ENCODE peak calls at places on chromosome 11, in ten cellular contexts. X is H9, R is hepatocyte, U is endothelial cell of umbilical vein, G is HepG2, L is A549, B is fibroblast of lung, A is IMR-90, C is OCI-LY7, I is PC-9. Q is an unnamed sample.
A peak's percentile ranks its signal among the peaks of the same experiment; 100 is the strongest.

GRCh38 chr11:65041206-65042035 is at the start of gene SAC3D1:
- DNase-seq in X (no peak), R (peak; percentile 75), U (peak; percentile 78), G (no peak), L (no peak), B (no peak), A (peak; percentile 17), C (peak; percentile 66), I (peak; percentile 54), Q (peak; percentile 83)

GRCh38 chr11:73308963-73309960 is 1.2 kb downstream of the ARHGEF17 start:
- DNase-seq in X (peak; percentile 90), R (peak; percentile 92), U (peak; percentile 92), G (peak; percentile 92), L (peak; percentile 88), B (peak; percentile 96), A (peak; percentile 96), C (no peak), I (peak; percentile 92), Q (no peak)

GRCh38 chr11:80173487-80174136 is 732.8 kb upstream of the TENM4 start:
- DNase-seq in X (no peak), R (no peak), U (no peak), G (no peak), L (no peak), B (no peak), A (no peak), C (no peak), I (no peak), Q (no peak)

GRCh38 chr11:73359930-73360742 is 16.1 kb upstream of the RELT start:
- DNase-seq in X (peak; percentile 80), R (peak; percentile 43), U (peak; percentile 36), G (peak; percentile 29), L (peak; percentile 43), B (peak; percentile 48), A (peak; percentile 49), C (peak; percentile 59), I (no peak), Q (peak; percentile 60)

GRCh38 chr11:61832758-61833157 is 4.7 kb downstream of the FADS2 start:
- DNase-seq in X (no peak), R (no peak), U (no peak), G (no peak), L (no peak), B (no peak), A (no peak), C (no peak), I (no peak), Q (no peak)

GRCh38 chr11:87722756-87723599 is 452.3 kb downstream of the RAB38 start:
- DNase-seq in X (peak; percentile 56), R (peak; percentile 38), U (peak; percentile 14), G (peak; percentile 7), L (peak; percentile 23), B (peak; percentile 10), A (peak; percentile 2), C (peak; percentile 47), I (peak; percentile 28), Q (peak; percentile 88)

GRCh38 chr11:65189191-65189590 is 7.5 kb downstream of the CAPN1 start:
- DNase-seq in X (no peak), R (no peak), U (no peak), G (no peak), L (no peak), B (no peak), A (no peak), C (no peak), I (no peak), Q (no peak)

GRCh38 chr11:96317985-96318384 is 25.0 kb downstream of the MAML2 start:
- DNase-seq in X (no peak), R (no peak), U (no peak), G (no peak), L (no peak), B (no peak), A (no peak), C (no peak), I (no peak), Q (no peak)

GRCh38 chr11:98062714-98063113 is 958.0 kb upstream of the CNTN5 start:
- DNase-seq in X (no peak), R (no peak), U (no peak), G (no peak), L (no peak), B (no peak), A (no peak), C (no peak), I (no peak), Q (no peak)

GRCh38 chr11:63903884-63904283 is 13.1 kb downstream of the RCOR2 start:
- DNase-seq in X (no peak), R (no peak), U (no peak), G (no peak), L (no peak), B (no peak), A (no peak), C (no peak), I (no peak), Q (no peak)

GRCh38 chr11:114304969-114305368 is 8.8 kb downstream of the NNMT start:
- DNase-seq in X (no peak), R (no peak), U (no peak), G (no peak), L (no peak), B (no peak), A (no peak), C (no peak), I (no peak), Q (no peak)

GRCh38 chr11:34053161-34053686 is 1.7 kb downstream of the CAPRIN1 start:
- DNase-seq in X (peak; percentile 55), R (peak; percentile 85), U (peak; percentile 80), G (peak; percentile 67), L (peak; percentile 82), B (peak; percentile 81), A (peak; percentile 76), C (peak; percentile 82), I (peak; percentile 63), Q (peak; percentile 92)

GRCh38 chr11:35583843-35584242 is 34.4 kb upstream of the FJX1 start:
- DNase-seq in X (no peak), R (no peak), U (no peak), G (no peak), L (no peak), B (no peak), A (no peak), C (no peak), I (no peak), Q (no peak)

GRCh38 chr11:94746721-94747120 is 21.4 kb upstream of the AMOTL1 start:
- DNase-seq in X (no peak), R (peak; percentile 75), U (no peak), G (no peak), L (peak; percentile 89), B (no peak), A (no peak), C (no peak), I (peak; percentile 99), Q (no peak)

GRCh38 chr11:10623797-10624761 is 55.6 kb upstream of the LYVE1 start:
- DNase-seq in X (peak; percentile 72), R (no peak), U (no peak), G (peak; percentile 37), L (peak; percentile 57), B (peak; percentile 32), A (peak; percentile 37), C (peak; percentile 12), I (no peak), Q (peak; percentile 47)

GRCh38 chr11:110311783-110312578 is 15.6 kb upstream of the RDX start:
- DNase-seq in X (no peak), R (no peak), U (peak; percentile 90), G (no peak), L (peak; percentile 67), B (peak; percentile 55), A (peak; percentile 75), C (no peak), I (peak; percentile 83), Q (no peak)
- H3K4me2 ChIP-seq in X (no peak overlapping the region), R (no peak overlapping the region), U (peak overlapping the region; percentile 19), G (no peak overlapping the region), L (peak overlapping the region; percentile 46), B (no peak overlapping the region), A (no peak overlapping the region), C (no peak overlapping the region), I (peak overlapping the region; percentile 49), Q (no peak overlapping the region)

GRCh38 chr11:133925756-133926155 is 31.0 kb downstream of the IGSF9B start:
- DNase-seq in X (no peak), R (no peak), U (no peak), G (no peak), L (no peak), B (no peak), A (no peak), C (no peak), I (no peak), Q (no peak)
- H3K4me2 ChIP-seq in X (no peak overlapping the region), R (no peak overlapping the region), U (no peak overlapping the region), G (no peak overlapping the region), L (no peak overlapping the region), B (no peak overlapping the region), A (no peak overlapping the region), C (no peak overlapping the region), I (no peak overlapping the region), Q (no peak overlapping the region)

GRCh38 chr11:118612378-118612777 is 5.0 kb downstream of the PHLDB1 start:
- DNase-seq in X (peak; percentile 26), R (no peak), U (peak; percentile 90), G (no peak), L (no peak), B (no peak), A (peak; percentile 23), C (no peak), I (no peak), Q (no peak)

GRCh38 chr11:118609380-118610219 is 2.2 kb downstream of the PHLDB1 start:
- DNase-seq in X (no peak), R (no peak), U (peak; percentile 47), G (no peak), L (no peak), B (peak; percentile 52), A (peak; percentile 34), C (no peak), I (no peak), Q (no peak)

GRCh38 chr11:118610773-118611432 is 3.5 kb downstream of the PHLDB1 start:
- DNase-seq in X (peak; percentile 95), R (peak; percentile 92), U (peak; percentile 78), G (peak; percentile 34), L (peak; percentile 63), B (peak; percentile 65), A (peak; percentile 66), C (peak; percentile 71), I (no peak), Q (peak; percentile 78)

GRCh38 chr11:118608268-118609214 is 1.1 kb downstream of the PHLDB1 start:
- DNase-seq in X (no peak), R (peak; percentile 81), U (peak; percentile 65), G (no peak), L (peak; percentile 49), B (peak; percentile 88), A (peak; percentile 85), C (no peak), I (no peak), Q (no peak)

DNA sequence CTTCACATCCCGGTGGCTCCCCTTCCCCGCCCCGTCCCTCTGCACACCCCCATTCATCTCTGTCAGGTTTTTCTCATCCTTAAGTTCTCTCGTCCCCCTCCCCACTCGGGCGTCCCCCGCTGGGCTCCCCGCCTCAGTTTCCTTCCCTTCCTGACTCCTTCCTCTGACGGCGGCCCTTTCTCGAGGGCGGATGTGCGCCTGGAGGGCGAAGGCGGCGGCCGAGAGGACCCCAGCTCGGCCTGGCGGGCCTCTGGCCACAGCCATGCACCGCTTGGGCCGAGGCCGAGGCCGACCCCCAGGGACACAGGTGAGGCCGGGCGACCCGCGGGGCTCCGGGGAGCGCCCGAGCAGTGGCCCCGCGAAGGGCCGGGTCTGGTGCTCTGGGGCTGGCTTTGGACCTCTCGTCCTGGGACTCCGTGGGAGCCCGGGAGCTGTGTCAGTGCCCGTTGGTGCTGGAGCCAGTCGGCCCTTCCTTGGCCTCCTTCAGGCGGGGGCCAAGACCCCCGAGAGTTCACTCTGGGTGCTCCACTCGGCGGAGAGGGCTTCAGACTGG is 2.9 kb downstream of the PHLDB1 start:
- DNase-seq in X (no peak), R (no peak), U (peak; percentile 29), G (no peak), L (no peak), B (no peak), A (no peak), C (no peak), I (no peak), Q (no peak)
- H3K4me2 ChIP-seq in X (peak overlapping the region; percentile 77), R (peak overlapping the region; percentile 99), U (peak overlapping the region; percentile 86), G (no peak overlapping the region), L (peak overlapping the region; percentile 69), B (peak overlapping the region; percentile 80), A (peak overlapping the region; percentile 91), C (peak overlapping the region; percentile 46), I (no peak overlapping the region), Q (peak overlapping the region; percentile 38)

GRCh38 chr11:29018631-29019030 is 910.4 kb downstream of the METTL15 start:
- DNase-seq in X (no peak), R (no peak), U (peak; percentile 95), G (no peak), L (peak; percentile 88), B (peak; percentile 46), A (peak; percentile 89), C (no peak), I (peak; percentile 37), Q (no peak)
- H3K4me2 ChIP-seq in X (no peak overlapping the region), R (no peak overlapping the region), U (peak overlapping the region; percentile 55), G (no peak overlapping the region), L (peak overlapping the region; percentile 61), B (no peak overlapping the region), A (peak overlapping the region; percentile 1), C (no peak overlapping the region), I (no peak overlapping the region), Q (no peak overlapping the region)